ENCODE peak calls at places on chromosome 4, in eight cellular contexts. O, G, S, K, U, A, F and B are unnamed samples. For H3K9me3, the result is how much of the 10 kb centered on the place peaks cover.

GRCh38 chr4:185651137-185651677 is 115.9 kb upstream of the PDLIM3 start:
- ATAC-seq in O (peak), G (no peak), S (no peak), K (no peak), U (no peak), A (no peak), F (no peak), B (no peak)

GRCh38 chr4:25410820-25411529 is 33.9 kb downstream of the ANAPC4 start:
- ATAC-seq in O (no peak), G (no peak), S (no peak), K (no peak), U (no peak), A (no peak), F (no peak), B (no peak)

GRCh38 chr4:80322716-80323115 is 12.8 kb upstream of the CFAP299 start:
- ATAC-seq in O (no peak), G (no peak), S (no peak), K (peak), U (peak), A (no peak), F (no peak), B (no peak)

GRCh38 chr4:13762126-13762525 is 134.6 kb upstream of the BOD1L1 start:
- ATAC-seq in O (no peak), G (no peak), S (no peak), K (no peak), U (peak), A (no peak), F (no peak), B (no peak)

GRCh38 chr4:163613375-163613774 is 118.9 kb downstream of the TMA16 start:
- ATAC-seq in O (no peak), G (no peak), S (no peak), K (no peak), U (no peak), A (no peak), F (no peak), B (no peak)

GRCh38 chr4:145545538-145546224 is 64.0 kb downstream of the SMAD1 start:
- ATAC-seq in O (peak), G (no peak), S (peak), K (peak), U (peak), A (peak), F (peak), B (peak)

GRCh38 chr4:128811571-128812359 is 2.3 kb downstream of the JADE1 start:
- ATAC-seq in O (peak), G (peak), S (peak), K (peak), U (peak), A (peak), F (peak), B (peak)

GRCh38 chr4:38396845-38397547 is 267.0 kb upstream of the KLF3 start:
- ATAC-seq in O (peak), G (peak), S (no peak), K (no peak), U (no peak), A (no peak), F (no peak), B (no peak)

GRCh38 chr4:165360041-165360782 is 18.6 kb upstream of the CPE start:
- ATAC-seq in O (peak), G (no peak), S (no peak), K (no peak), U (peak), A (peak), F (no peak), B (no peak)

GRCh38 chr4:118586357-118586790 is 98.8 kb upstream of the METTL14 start:
- ATAC-seq in O (peak), G (peak), S (no peak), K (no peak), U (peak), A (peak), F (no peak), B (peak)

GRCh38 chr4:1904042-1904441 is 32.8 kb downstream of the NSD2 start:
- ATAC-seq in O (no peak), G (no peak), S (no peak), K (no peak), U (no peak), A (no peak), F (no peak), B (no peak)

GRCh38 chr4:92305878-92306520 is 2.2 kb downstream of the GRID2 start:
- ATAC-seq in O (no peak), G (no peak), S (peak), K (peak), U (no peak), A (no peak), F (peak), B (no peak)

GRCh38 chr4:157674699-157675098 is 454.2 kb downstream of the GRIA2 start:
- ATAC-seq in O (peak), G (no peak), S (no peak), K (no peak), U (no peak), A (no peak), F (no peak), B (no peak)

GRCh38 chr4:154858166-154858565 is 77.1 kb downstream of the RBM46 start:
- ATAC-seq in O (no peak), G (no peak), S (no peak), K (no peak), U (no peak), A (no peak), F (no peak), B (no peak)

GRCh38 chr4:25310066-25310824 is 2.3 kb upstream of the ZCCHC4 start:
- ATAC-seq in O (no peak), G (no peak), S (no peak), K (no peak), U (no peak), A (no peak), F (no peak), B (no peak)

GRCh38 chr4:36224969-36225903 is 19.1 kb downstream of the ARAP2 start:
- ATAC-seq in O (peak), G (no peak), S (no peak), K (peak), U (no peak), A (no peak), F (no peak), B (no peak)

GRCh38 chr4:152106113-152106763 is 345.4 kb upstream of the GATB start:
- ATAC-seq in O (peak), G (no peak), S (peak), K (peak), U (peak), A (peak), F (peak), B (peak)

GRCh38 chr4:127631420-127631819 is 1.3 kb upstream of the INTU start:
- ATAC-seq in O (no peak), G (no peak), S (no peak), K (no peak), U (no peak), A (no peak), F (no peak), B (no peak)

GRCh38 chr4:184464759-184465454 is 9.4 kb downstream of the IRF2 start:
- ATAC-seq in O (no peak), G (peak), S (no peak), K (no peak), U (no peak), A (peak), F (no peak), B (no peak)

GRCh38 chr4:185137233-185137925 is 5.7 kb upstream of the SLC25A4 start:
- ATAC-seq in O (no peak), G (peak), S (no peak), K (no peak), U (no peak), A (no peak), F (no peak), B (no peak)

GRCh38 chr4:3123201-3123671 is 48.8 kb downstream of the HTT start:
- ATAC-seq in O (peak), G (no peak), S (no peak), K (no peak), U (peak), A (peak), F (no peak), B (peak)

GRCh38 chr4:61401771-61402170 is 201.6 kb downstream of the ADGRL3 start:
- ATAC-seq in O (no peak), G (no peak), S (no peak), K (no peak), U (no peak), A (no peak), F (no peak), B (no peak)

GRCh38 chr4:153223418-153223792 is 19.2 kb downstream of the TRIM2 start:
- ATAC-seq in O (no peak), G (peak), S (no peak), K (no peak), U (peak), A (peak), F (no peak), B (peak)

GRCh38 chr4:7362341-7362740 is 72.4 kb downstream of the PSAPL1 start:
- ATAC-seq in O (no peak), G (no peak), S (no peak), K (no peak), U (no peak), A (no peak), F (no peak), B (no peak)

GRCh38 chr4:110019153-110019552 is 106.5 kb downstream of the EGF start:
- ATAC-seq in O (no peak), G (no peak), S (no peak), K (no peak), U (no peak), A (no peak), F (no peak), B (no peak)

GRCh38 chr4:185781555-185782215 is 30.3 kb downstream of the SORBS2 start:
- ATAC-seq in O (no peak), G (no peak), S (no peak), K (no peak), U (no peak), A (no peak), F (no peak), B (no peak)

GRCh38 chr4:94757192-94758140 is at the start of gene BMPR1B:
- ATAC-seq in O (peak), G (no peak), S (peak), K (no peak), U (peak), A (peak), F (peak), B (peak)

GRCh38 chr4:77801260-77801608 is 17.9 kb downstream of the CNOT6L start:
- ATAC-seq in O (no peak), G (no peak), S (no peak), K (no peak), U (no peak), A (no peak), F (no peak), B (no peak)

GRCh38 chr4:81814909-81815539 is 343.3 kb upstream of the RASGEF1B start:
- ATAC-seq in O (no peak), G (no peak), S (no peak), K (no peak), U (no peak), A (no peak), F (no peak), B (peak)

GRCh38 chr4:147590249-147590920 is 26.8 kb upstream of the TMEM184C start:
- ATAC-seq in O (no peak), G (no peak), S (peak), K (peak), U (peak), A (no peak), F (no peak), B (no peak)

GRCh38 chr4:128768373-128768996 is 41.0 kb upstream of the JADE1 start:
- ATAC-seq in O (no peak), G (no peak), S (peak), K (no peak), U (peak), A (no peak), F (peak), B (no peak)

GRCh38 chr4:25950476-25951389 is 36.7 kb downstream of the SMIM20 start:
- ATAC-seq in O (no peak), G (no peak), S (no peak), K (no peak), U (no peak), A (no peak), F (no peak), B (no peak)

GRCh38 chr4:70895405-70895804 is 6.8 kb upstream of the MOB1B start:
- ATAC-seq in O (peak), G (peak), S (peak), K (no peak), U (no peak), A (no peak), F (peak), B (no peak)

GRCh38 chr4:121717680-121718237 is 21.0 kb upstream of the ANXA5 start:
- ATAC-seq in O (peak), G (peak), S (no peak), K (no peak), U (peak), A (peak), F (no peak), B (peak)

GRCh38 chr4:159298502-159298901 is 195.6 kb downstream of the RAPGEF2 start:
- ATAC-seq in O (no peak), G (no peak), S (peak), K (no peak), U (peak), A (peak), F (no peak), B (no peak)

GRCh38 chr4:2849267-2850140 is 5.9 kb downstream of the ADD1 start:
- ATAC-seq in O (peak), G (no peak), S (no peak), K (no peak), U (peak), A (no peak), F (peak), B (no peak)

GRCh38 chr4:42398448-42399355 is 1.4 kb downstream of the SHISA3 start:
- ATAC-seq in O (peak), G (peak), S (peak), K (no peak), U (peak), A (peak), F (no peak), B (peak)

GRCh38 chr4:113810906-113811305 is 49.4 kb upstream of the CAMK2D start:
- ATAC-seq in O (no peak), G (no peak), S (no peak), K (no peak), U (peak), A (no peak), F (no peak), B (no peak)

GRCh38 chr4:113820164-113820563 is 58.6 kb upstream of the CAMK2D start:
- ATAC-seq in O (no peak), G (no peak), S (no peak), K (no peak), U (peak), A (no peak), F (no peak), B (no peak)

GRCh38 chr4:113811329-113811728 is 49.8 kb upstream of the CAMK2D start:
- ATAC-seq in O (no peak), G (no peak), S (no peak), K (no peak), U (no peak), A (no peak), F (no peak), B (no peak)

GRCh38 chr4:113815826-113816225 is 54.3 kb upstream of the CAMK2D start:
- ATAC-seq in O (no peak), G (no peak), S (no peak), K (no peak), U (no peak), A (no peak), F (no peak), B (peak)
- H3K9me3 ChIP-seq in O (under half), G (under half), S (under half), K (under half), U (under half), A (under half), F (under half), B (under half)

DNA sequence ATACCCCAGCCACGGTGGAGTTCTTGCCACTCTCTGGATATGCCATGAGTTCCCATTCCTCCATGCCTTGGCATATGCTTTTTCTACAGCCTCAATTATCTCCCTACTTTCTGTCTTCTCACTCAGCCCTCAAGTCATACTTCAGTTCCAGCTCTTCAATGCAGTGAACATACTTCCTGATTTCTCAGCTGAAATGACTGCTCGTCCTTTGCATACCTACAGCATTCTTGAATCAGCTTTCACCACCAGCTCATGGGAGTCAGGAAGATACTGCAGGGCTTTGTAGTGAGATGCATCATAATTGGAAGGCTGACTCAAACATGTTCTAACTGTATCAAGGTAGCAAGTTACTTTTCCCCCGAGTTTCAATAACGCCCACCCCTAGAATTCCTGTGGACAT is 118.4 kb downstream of the APBB2 start:
- ATAC-seq in O (no peak), G (no peak), S (no peak), K (no peak), U (peak), A (no peak), F (no peak), B (no peak)
- TF ChIP-seq POLR2A in O (no peak), G (no peak), S (no peak), K (no peak), U (no peak), A (no peak), F (no peak), B (no peak)

GRCh38 chr4:112426416-112426815 is 89.6 kb downstream of the NEUROG2 start:
- ATAC-seq in O (no peak), G (no peak), S (no peak), K (no peak), U (no peak), A (no peak), F (no peak), B (no peak)
- H3K9me3 ChIP-seq in O (under half), G (under half), S (under half), K (under half), U (under half), A (under half), F (under half), B (under half)

GRCh38 chr4:139014391-139015268 is 951 bp upstream of the NOCT start:
- ATAC-seq in O (peak), G (peak), S (peak), K (peak), U (peak), A (peak), F (peak), B (peak)
- TF ChIP-seq POLR2A in O (no peak), G (no peak), S (no peak), K (no peak), U (no peak), A (no peak), F (no peak), B (no peak)

GRCh38 chr4:101258782-101259353 is 88.5 kb downstream of the PPP3CA start:
- ATAC-seq in O (no peak), G (no peak), S (no peak), K (no peak), U (no peak), A (no peak), F (no peak), B (no peak)

GRCh38 chr4:101252721-101253120 is 94.6 kb downstream of the PPP3CA start:
- ATAC-seq in O (no peak), G (no peak), S (no peak), K (peak), U (peak), A (no peak), F (no peak), B (no peak)

GRCh38 chr4:101254776-101255175 is 92.5 kb downstream of the PPP3CA start:
- ATAC-seq in O (no peak), G (no peak), S (no peak), K (no peak), U (no peak), A (no peak), F (no peak), B (no peak)

GRCh38 chr4:101259876-101260275 is 87.5 kb downstream of the PPP3CA start:
- ATAC-seq in O (no peak), G (no peak), S (no peak), K (no peak), U (no peak), A (no peak), F (no peak), B (no peak)

GRCh38 chr4:101256222-101256621 is 91.1 kb downstream of the PPP3CA start:
- ATAC-seq in O (peak), G (no peak), S (no peak), K (no peak), U (no peak), A (no peak), F (no peak), B (no peak)
- H3K9me3 ChIP-seq in O (under half), G (under half), S (under half), K (under half), U (under half), A (under half), F (under half), B (under half)

DNA sequence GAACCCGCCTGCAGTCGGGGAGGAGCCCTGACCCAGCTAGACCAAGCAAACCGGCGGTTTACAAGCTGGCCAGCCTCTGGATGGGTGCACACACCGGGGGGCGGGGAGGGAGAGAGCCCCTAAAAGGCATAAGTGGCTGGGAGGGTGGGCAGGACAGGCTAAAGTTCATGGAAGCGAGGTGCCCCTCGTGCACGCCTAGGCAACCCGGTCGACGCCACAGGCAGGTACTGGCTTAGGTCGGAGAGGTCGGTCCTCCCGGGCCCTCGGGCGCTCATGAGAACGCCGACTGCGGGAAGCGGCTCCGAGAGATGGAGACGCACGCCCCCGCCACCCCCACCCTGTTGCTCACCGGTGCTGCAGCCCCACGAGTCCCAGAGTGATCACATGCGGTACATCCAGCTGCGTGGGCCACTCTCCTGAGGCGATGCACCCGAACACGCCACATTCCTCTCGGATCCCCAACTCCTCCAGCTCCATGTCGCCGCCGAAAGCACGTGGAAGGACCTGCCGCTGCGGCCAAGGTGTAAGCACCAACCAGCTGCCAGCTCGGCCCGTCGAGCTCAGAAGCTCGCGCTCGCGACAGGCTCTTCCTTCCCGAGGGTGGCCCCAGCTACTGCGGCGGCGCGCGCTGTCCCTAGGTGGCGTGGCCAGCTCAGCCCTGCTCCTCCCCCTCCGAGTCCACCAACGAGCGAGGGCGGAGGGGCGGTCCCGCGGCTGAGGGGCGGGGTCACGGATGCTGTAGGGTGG is at the start of gene PPAT:
- ATAC-seq in O (peak), G (peak), S (peak), K (peak), U (peak), A (peak), F (peak), B (peak)
- TF ChIP-seq POLR2A in O (peak), G (no peak), S (peak), K (peak), U (no peak), A (peak), F (no peak), B (peak)